ENCODE peak calls at places on chromosomes 4 and X, in nine cellular contexts. A is lower lobe of right lung, E is IMR-90, N is upper lobe of left lung, C is K562, U is heart left ventricle, X is HFF-Myc, Q is tibial nerve, J is GM20000. H is an unnamed sample.

GRCh38 chr4:66943117-66943516 is 602.2 kb downstream of the CENPC start:
- DNase-seq in X (no peak), N (no peak), A (no peak), E (no peak), U (no peak), Q (no peak), C (no peak), J (no peak), H (no peak)

GRCh38 chr4:100945789-100946188 is 401.5 kb downstream of the PPP3CA start:
- DNase-seq in E (no peak), U (no peak), N (no peak), A (no peak), Q (no peak), X (no peak), J (no peak), C (no peak), H (no peak)

GRCh38 chr4:18934197-18934596 is 912.6 kb upstream of the LCORL start:
- DNase-seq in A (no peak), J (no peak), U (no peak), X (no peak), Q (no peak), E (no peak), C (no peak), N (no peak), H (no peak)

GRCh38 chr4:68490826-68491457 is 43.7 kb downstream of the TMPRSS11E start:
- DNase-seq in E (no peak), U (no peak), A (no peak), N (no peak), Q (no peak), J (no peak), C (no peak), X (no peak), H (no peak)

GRCh38 chrX:123188081-123188480 is 4.0 kb downstream of the GRIA3 start:
- DNase-seq in C (no peak), X (no peak), E (no peak), A (no peak), U (no peak), N (no peak), J (no peak), Q (no peak), H (no peak)

GRCh38 chrX:9855536-9856320 is 69.5 kb downstream of the SHROOM2 start:
- DNase-seq in E (no peak), J (no peak), X (no peak), N (no peak), Q (no peak), U (no peak), C (no peak), A (no peak), H (no peak)

GRCh38 chr4:155889946-155890345 is 13.6 kb upstream of the TDO2 start:
- DNase-seq in E (no peak), N (no peak), Q (no peak), U (no peak), C (no peak), A (no peak), J (no peak), X (no peak), H (no peak)

GRCh38 chrX:54288277-54288676 is 69.6 kb downstream of the WNK3 start:
- DNase-seq in J (no peak), E (peak; percentile 0), N (no peak), C (no peak), X (no peak), A (no peak), U (no peak), Q (no peak), H (no peak)

GRCh38 chr4:150779707-150780106 is 197.8 kb downstream of the MAB21L2 start:
- DNase-seq in J (no peak), C (no peak), A (no peak), N (no peak), U (no peak), E (no peak), Q (no peak), X (no peak), H (no peak)

GRCh38 chr4:168734703-168735688 is 238.1 kb downstream of the PALLD start:
- DNase-seq in X (no peak), E (peak; percentile 43), C (no peak), U (no peak), A (no peak), N (no peak), J (no peak), Q (no peak), H (no peak)

GRCh38 chr4:42927946-42928345 is 35.4 kb downstream of the GRXCR1 start:
- DNase-seq in A (no peak), X (no peak), N (no peak), U (no peak), E (no peak), J (no peak), C (no peak), Q (no peak), H (no peak)

GRCh38 chr4:117478702-117479101 is 393.3 kb upstream of the TRAM1L1 start:
- DNase-seq in X (no peak), N (no peak), E (peak; percentile 6), C (no peak), Q (no peak), A (no peak), J (no peak), U (no peak), H (no peak)

GRCh38 chr4:27779827-27780226 is 919.2 kb downstream of the STIM2 start:
- DNase-seq in Q (no peak), U (no peak), X (no peak), A (no peak), E (no peak), C (no peak), N (no peak), J (no peak), H (no peak)

GRCh38 chr4:4430492-4431195 is 43.7 kb downstream of the NSG1 start:
- DNase-seq in X (peak; percentile 80), E (peak; percentile 92), Q (no peak), C (peak; percentile 79), J (peak; percentile 63), N (no peak), A (no peak), U (no peak), H (peak; percentile 74)

GRCh38 chrX:38312436-38312835 is 14.9 kb downstream of the RPGR start:
- DNase-seq in C (no peak), A (no peak), J (no peak), E (peak; percentile 84), N (no peak), X (no peak), U (no peak), Q (no peak), H (no peak)

GRCh38 chr4:112979881-112980421 is 69.5 kb upstream of the ANK2 start:
- DNase-seq in N (no peak), J (no peak), Q (no peak), X (no peak), U (no peak), A (no peak), C (no peak), E (no peak), H (no peak)

GRCh38 chr4:112978691-112979472 is 70.6 kb upstream of the ANK2 start:
- DNase-seq in C (no peak), X (no peak), J (no peak), A (no peak), N (no peak), Q (no peak), E (peak; percentile 6), U (no peak), H (no peak)

DNA sequence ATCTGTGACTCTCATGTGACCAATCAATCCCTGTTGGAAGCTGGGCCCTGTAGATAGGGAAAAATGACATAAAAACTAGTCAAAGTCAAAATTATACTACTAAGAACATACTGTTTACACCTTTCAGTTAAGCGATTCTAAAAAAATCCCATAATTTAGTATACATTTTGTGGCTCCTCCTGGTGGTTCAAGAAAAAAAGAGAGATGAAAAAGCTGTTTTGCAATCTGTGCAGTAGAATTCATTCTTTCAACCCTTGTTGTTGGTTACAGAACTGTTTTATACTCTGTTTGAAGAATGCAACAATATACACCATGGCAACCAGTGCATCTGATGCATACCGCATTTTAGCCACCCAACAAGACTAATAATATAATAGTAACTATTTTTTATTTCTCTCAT is 66.8 kb upstream of the ANK2 start:
- DNase-seq in X (no peak), J (no peak), A (no peak), Q (no peak), N (no peak), C (no peak), U (no peak), E (no peak), H (no peak)
- TF ChIP-seq CTCF in X (peak; percentile 2), J (no peak), A (no peak), Q (no peak), N (no peak), C (no peak), U (no peak), E (no peak), H (peak; percentile 22)

DNA sequence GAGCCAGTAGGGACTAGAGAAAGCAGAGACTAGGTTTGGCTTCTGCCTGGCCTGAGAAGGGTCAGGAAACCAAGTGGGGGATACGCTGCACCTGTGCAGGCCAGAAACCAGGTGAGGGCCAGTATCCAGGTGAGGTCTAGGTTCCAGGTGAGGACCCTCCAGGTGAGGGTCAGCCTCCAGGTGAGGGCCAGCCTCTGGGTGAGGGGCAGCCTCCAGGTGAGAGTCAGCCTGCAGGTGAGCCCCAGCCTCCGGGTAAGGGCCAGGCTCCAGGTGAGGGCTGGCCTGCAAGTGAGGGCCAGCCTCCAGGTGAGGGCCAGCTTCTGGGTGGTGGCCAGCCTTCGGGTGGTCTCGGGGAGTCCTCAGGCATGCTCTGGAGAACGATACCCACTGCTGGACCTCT is 238.8 kb downstream of the USP46 start:
- DNase-seq in X (no peak), C (no peak), E (no peak), U (no peak), A (no peak), Q (no peak), N (no peak), J (no peak), H (no peak)
- TF ChIP-seq CTCF in X (no peak), C (no peak), E (no peak), U (no peak), A (no peak), Q (no peak), N (no peak), J (no peak), H (no peak)

DNA sequence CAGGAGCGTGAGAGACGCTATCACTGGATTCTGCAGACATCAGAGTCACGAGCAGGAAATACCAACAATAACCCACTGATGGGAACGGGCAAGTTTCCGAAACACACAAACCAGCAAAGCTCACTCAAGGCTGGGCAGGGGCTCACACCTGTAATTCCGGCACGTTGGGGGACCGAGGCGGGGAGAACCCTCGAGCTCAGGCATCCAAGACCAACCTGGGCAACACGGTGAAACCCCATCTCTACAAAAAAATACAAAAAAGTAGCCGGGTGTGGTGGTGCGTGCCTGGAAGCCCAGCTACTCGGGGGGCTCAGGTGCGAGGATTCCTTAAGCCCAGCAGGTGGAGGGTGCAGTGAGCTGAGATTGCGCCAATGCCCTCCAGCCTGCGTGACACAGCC is 17.2 kb upstream of the GTPBP6 start:
- DNase-seq in N (no peak), E (no peak), A (no peak), C (no peak), J (no peak), U (peak; percentile 18), X (no peak), Q (no peak), H (no peak)
- TF ChIP-seq CTCF in N (no peak), E (no peak), A (no peak), C (no peak), J (no peak), U (no peak), X (no peak), Q (no peak), H (no peak)

DNA sequence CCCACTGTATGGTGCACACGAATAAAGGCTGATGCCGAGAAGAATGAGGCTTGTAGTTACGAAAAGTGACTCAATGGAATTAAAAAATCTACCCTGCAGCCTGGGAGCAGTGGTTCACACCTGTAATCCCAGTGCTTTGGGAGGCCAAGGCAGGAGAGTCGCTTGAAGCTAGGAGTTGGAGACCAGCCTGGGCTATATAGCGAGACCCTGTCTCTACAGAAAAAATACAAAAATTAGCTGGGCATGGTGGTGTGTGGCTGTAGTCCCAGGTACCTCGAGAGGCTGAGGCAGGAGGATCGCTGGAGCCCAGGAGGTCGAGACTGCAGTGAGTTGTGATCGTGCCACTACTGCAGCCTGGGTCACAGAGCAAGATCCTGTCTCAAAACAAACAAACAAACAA is 11.7 kb upstream of the OPN1LW start:
- DNase-seq in X (no peak), Q (no peak), E (no peak), C (no peak), U (no peak), N (no peak), J (no peak), A (no peak), H (no peak)
- TF ChIP-seq CTCF in X (no peak), Q (no peak), E (no peak), C (no peak), U (no peak), N (no peak), J (no peak), A (no peak), H (no peak)